ENCODE peak calls at places on chromosome 11, in seven cellular contexts. N is neural crest cell; M is activated T-cell treated with anti-CD3 and anti-CD28 coated beads, Interleukin-2, amount 50 U/mL, for 48 hours; H is head of caudate nucleus; S is RWPE1; W is astrocyte of the cerebellum; A is activated CD4-positive, alpha-beta T cell treated with anti-CD3 and anti-CD28 coated beads, Interleukin-2, amount 10 ng/mL, durations not matched to agents 7 days and 5 days. J is an unnamed sample.

GRCh38 chr11:118996926-118997626 is 862 bp upstream of the CENATAC start:
- DNase-seq in S (no peak), N (no peak), A (peak; percentile 47), M (peak; percentile 63), W (no peak), H (no peak), J (no peak)

GRCh38 chr11:69301491-69302401 is 7.8 kb downstream of the MYEOV start:
- DNase-seq in A (no peak), H (no peak), W (no peak), M (peak; percentile 57), S (peak; percentile 89), N (no peak), J (no peak)

GRCh38 chr11:108117746-108118371 is 3.5 kb upstream of the ACAT1 start:
- DNase-seq in M (no peak), A (no peak), N (no peak), W (peak; percentile 62), S (peak; percentile 44), H (no peak), J (no peak)

GRCh38 chr11:134731562-134731961 is 319.5 kb upstream of the B3GAT1 start:
- DNase-seq in A (no peak), W (no peak), M (no peak), S (no peak), N (no peak), H (no peak), J (no peak)

GRCh38 chr11:128624269-128625170 is 37.2 kb upstream of the ETS1 start:
- DNase-seq in A (peak; percentile 56), W (no peak), H (no peak), S (no peak), N (no peak), M (peak; percentile 71), J (no peak)

GRCh38 chr11:62336949-62337681 is at the start of gene ASRGL1:
- DNase-seq in W (peak; percentile 3), N (peak; percentile 58), A (peak; percentile 61), M (peak; percentile 79), S (peak; percentile 67), H (peak; percentile 86), J (peak; percentile 87)

GRCh38 chr11:67266424-67267187 is at the start of gene GRK2:
- DNase-seq in S (no peak), M (peak; percentile 50), H (peak; percentile 18), A (peak; percentile 41), N (no peak), W (no peak), J (no peak)

GRCh38 chr11:6979365-6979764 is 40.8 kb downstream of the ZNF214 start:
- DNase-seq in A (no peak), M (no peak), W (no peak), H (no peak), S (no peak), N (no peak), J (no peak)

GRCh38 chr11:102513869-102514268 is 16.7 kb downstream of the MMP7 start:
- DNase-seq in S (no peak), M (no peak), W (no peak), N (no peak), H (no peak), A (no peak), J (peak; percentile 66)

GRCh38 chr11:2150206-2150847 is 10.7 kb downstream of the INS start:
- DNase-seq in S (no peak), H (no peak), M (no peak), W (peak; percentile 72), A (no peak), N (no peak), J (no peak)

GRCh38 chr11:102383839-102384238 is 36.8 kb downstream of the BIRC2 start:
- DNase-seq in H (no peak), M (no peak), S (no peak), W (no peak), N (no peak), A (no peak), J (no peak)

GRCh38 chr11:15057352-15057751 is 16.0 kb upstream of the CALCB start:
- DNase-seq in S (no peak), H (no peak), W (no peak), A (no peak), N (no peak), M (no peak), J (no peak)

GRCh38 chr11:62852523-62853188 is 13.3 kb upstream of the WDR74 start:
- DNase-seq in A (no peak), M (no peak), H (no peak), S (no peak), N (no peak), W (no peak), J (no peak)

GRCh38 chr11:120182357-120182756 is 28.5 kb upstream of the OAF start:
- DNase-seq in N (no peak), A (peak; percentile 1), W (no peak), H (peak; percentile 30), S (no peak), M (no peak), J (peak; percentile 69)

GRCh38 chr11:34851916-34852315 is 64.3 kb downstream of the APIP start:
- DNase-seq in N (no peak), A (no peak), W (no peak), H (no peak), S (no peak), M (no peak), J (no peak)

GRCh38 chr11:77183421-77183984 is 55.5 kb downstream of the MYO7A start:
- DNase-seq in M (no peak), A (no peak), H (peak; percentile 60), W (no peak), N (no peak), S (no peak), J (no peak)

GRCh38 chr11:11502303-11502828 is 119.4 kb downstream of the GALNT18 start:
- DNase-seq in A (no peak), N (no peak), M (no peak), W (no peak), H (no peak), S (no peak), J (no peak)

GRCh38 chr11:46112961-46113617 is 8.2 kb downstream of the PHF21A start:
- DNase-seq in M (no peak), W (peak; percentile 40), H (no peak), N (no peak), A (peak; percentile 59), S (peak; percentile 73), J (no peak)

GRCh38 chr11:94739331-94739730 is 28.8 kb upstream of the AMOTL1 start:
- DNase-seq in H (no peak), N (no peak), M (no peak), A (no peak), W (no peak), S (no peak), J (no peak)

GRCh38 chr11:114008331-114008730 is 33.4 kb downstream of the HTR3A start:
- DNase-seq in S (no peak), H (no peak), N (no peak), A (no peak), M (no peak), W (no peak), J (no peak)

GRCh38 chr11:108851781-108852180 is 186.9 kb downstream of the DDX10 start:
- DNase-seq in S (no peak), A (no peak), M (no peak), N (no peak), W (no peak), H (no peak), J (no peak)

J was measured in suprapubic skin.